ENCODE peak calls at places on chromosomes 5 and 9, in nine cellular contexts. One of them, this sample, is unnamed.

GRCh38 chr5:88683506-88684135 is 199.4 kb downstream of the MEF2C start:
- DNase-seq in activated CD4-positive, alpha-beta T cell treated with anti-CD3 and anti-CD28 coated beads for 36 hours: peak
- DNase-seq in B cell: peak
- DNase-seq in IMR-90: no peak
- DNase-seq in activated CD8-positive, alpha-beta memory T cell treated with anti-CD3 and anti-CD28 coated beads for 1 hour: no peak
- DNase-seq in HTR-8/SVneo: peak
- DNase-seq in OCI-M1: no peak
- DNase-seq in progenitor cell of endocrine pancreas: no peak
- DNase-seq in lung microvascular endothelial cell: no peak
- DNase-seq in this sample: no peak

GRCh38 chr5:79871721-79872120 is 119.3 kb downstream of the MTX3 start:
- DNase-seq in activated CD4-positive, alpha-beta T cell treated with anti-CD3 and anti-CD28 coated beads for 36 hours: no peak
- DNase-seq in B cell: no peak
- DNase-seq in IMR-90: no peak
- DNase-seq in activated CD8-positive, alpha-beta memory T cell treated with anti-CD3 and anti-CD28 coated beads for 1 hour: no peak
- DNase-seq in HTR-8/SVneo: no peak
- DNase-seq in OCI-M1: no peak
- DNase-seq in progenitor cell of endocrine pancreas: no peak
- DNase-seq in lung microvascular endothelial cell: no peak
- DNase-seq in this sample: no peak

GRCh38 chr5:2602451-2603045 is 148.9 kb downstream of the IRX2 start:
- DNase-seq in activated CD4-positive, alpha-beta T cell treated with anti-CD3 and anti-CD28 coated beads for 36 hours: no peak
- DNase-seq in B cell: no peak
- DNase-seq in IMR-90: no peak
- DNase-seq in activated CD8-positive, alpha-beta memory T cell treated with anti-CD3 and anti-CD28 coated beads for 1 hour: no peak
- DNase-seq in HTR-8/SVneo: no peak
- DNase-seq in OCI-M1: no peak
- DNase-seq in progenitor cell of endocrine pancreas: no peak
- DNase-seq in lung microvascular endothelial cell: no peak
- DNase-seq in this sample: no peak

GRCh38 chr5:32193591-32193990 is 19.5 kb upstream of the GOLPH3 start:
- DNase-seq in activated CD4-positive, alpha-beta T cell treated with anti-CD3 and anti-CD28 coated beads for 36 hours: no peak
- DNase-seq in B cell: peak
- DNase-seq in IMR-90: peak
- DNase-seq in activated CD8-positive, alpha-beta memory T cell treated with anti-CD3 and anti-CD28 coated beads for 1 hour: no peak
- DNase-seq in HTR-8/SVneo: peak
- DNase-seq in OCI-M1: peak
- DNase-seq in progenitor cell of endocrine pancreas: no peak
- DNase-seq in lung microvascular endothelial cell: peak
- DNase-seq in this sample: no peak

GRCh38 chr9:98995059-98995665 is 51.5 kb downstream of the COL15A1 start:
- DNase-seq in activated CD4-positive, alpha-beta T cell treated with anti-CD3 and anti-CD28 coated beads for 36 hours: no peak
- DNase-seq in B cell: no peak
- DNase-seq in IMR-90: no peak
- DNase-seq in activated CD8-positive, alpha-beta memory T cell treated with anti-CD3 and anti-CD28 coated beads for 1 hour: no peak
- DNase-seq in HTR-8/SVneo: no peak
- DNase-seq in OCI-M1: no peak
- DNase-seq in progenitor cell of endocrine pancreas: no peak
- DNase-seq in lung microvascular endothelial cell: no peak
- DNase-seq in this sample: no peak

GRCh38 chr9:77218612-77219011 is 41.3 kb downstream of the VPS13A start:
- DNase-seq in activated CD4-positive, alpha-beta T cell treated with anti-CD3 and anti-CD28 coated beads for 36 hours: no peak
- DNase-seq in B cell: no peak
- DNase-seq in IMR-90: peak
- DNase-seq in activated CD8-positive, alpha-beta memory T cell treated with anti-CD3 and anti-CD28 coated beads for 1 hour: no peak
- DNase-seq in HTR-8/SVneo: peak
- DNase-seq in OCI-M1: no peak
- DNase-seq in progenitor cell of endocrine pancreas: no peak
- DNase-seq in lung microvascular endothelial cell: peak
- DNase-seq in this sample: no peak

GRCh38 chr5:148398698-148399121 is 15.0 kb downstream of the FBXO38 start:
- DNase-seq in activated CD4-positive, alpha-beta T cell treated with anti-CD3 and anti-CD28 coated beads for 36 hours: no peak
- DNase-seq in B cell: no peak
- DNase-seq in IMR-90: no peak
- DNase-seq in activated CD8-positive, alpha-beta memory T cell treated with anti-CD3 and anti-CD28 coated beads for 1 hour: no peak
- DNase-seq in HTR-8/SVneo: no peak
- DNase-seq in OCI-M1: no peak
- DNase-seq in progenitor cell of endocrine pancreas: no peak
- DNase-seq in lung microvascular endothelial cell: peak
- DNase-seq in this sample: no peak

GRCh38 chr5:155303134-155303533 is 289.6 kb downstream of the KIF4B start:
- DNase-seq in activated CD4-positive, alpha-beta T cell treated with anti-CD3 and anti-CD28 coated beads for 36 hours: no peak
- DNase-seq in B cell: no peak
- DNase-seq in IMR-90: no peak
- DNase-seq in activated CD8-positive, alpha-beta memory T cell treated with anti-CD3 and anti-CD28 coated beads for 1 hour: no peak
- DNase-seq in HTR-8/SVneo: no peak
- DNase-seq in OCI-M1: peak
- DNase-seq in progenitor cell of endocrine pancreas: no peak
- DNase-seq in lung microvascular endothelial cell: no peak
- DNase-seq in this sample: no peak

GRCh38 chr5:127754727-127755126 is 51.5 kb downstream of the CCDC192 start:
- DNase-seq in activated CD4-positive, alpha-beta T cell treated with anti-CD3 and anti-CD28 coated beads for 36 hours: no peak
- DNase-seq in B cell: no peak
- DNase-seq in IMR-90: no peak
- DNase-seq in activated CD8-positive, alpha-beta memory T cell treated with anti-CD3 and anti-CD28 coated beads for 1 hour: no peak
- DNase-seq in HTR-8/SVneo: no peak
- DNase-seq in OCI-M1: no peak
- DNase-seq in progenitor cell of endocrine pancreas: no peak
- DNase-seq in lung microvascular endothelial cell: no peak
- DNase-seq in this sample: no peak

GRCh38 chr5:150156033-150156381 is 362 bp upstream of the PDGFRB start:
- DNase-seq in activated CD4-positive, alpha-beta T cell treated with anti-CD3 and anti-CD28 coated beads for 36 hours: no peak
- DNase-seq in B cell: no peak
- DNase-seq in IMR-90: no peak
- DNase-seq in activated CD8-positive, alpha-beta memory T cell treated with anti-CD3 and anti-CD28 coated beads for 1 hour: no peak
- DNase-seq in HTR-8/SVneo: no peak
- DNase-seq in OCI-M1: no peak
- DNase-seq in progenitor cell of endocrine pancreas: no peak
- DNase-seq in lung microvascular endothelial cell: no peak
- DNase-seq in this sample: no peak

GRCh38 chr5:25095261-25095660 is 450.5 kb upstream of the CDH10 start:
- DNase-seq in activated CD4-positive, alpha-beta T cell treated with anti-CD3 and anti-CD28 coated beads for 36 hours: no peak
- DNase-seq in B cell: no peak
- DNase-seq in IMR-90: no peak
- DNase-seq in activated CD8-positive, alpha-beta memory T cell treated with anti-CD3 and anti-CD28 coated beads for 1 hour: no peak
- DNase-seq in HTR-8/SVneo: no peak
- DNase-seq in OCI-M1: peak
- DNase-seq in progenitor cell of endocrine pancreas: no peak
- DNase-seq in lung microvascular endothelial cell: no peak
- DNase-seq in this sample: no peak

This sample was measured in esophagus squamous epithelium.